ENCODE peak calls at places on chromosomes 3 and 15, in seven cellular contexts. M, Q, G, Y, O, D and P are unnamed samples.

GRCh38 chr3:72320911-72321385 is 527.3 kb downstream of the SHQ1 start:
- DNase-seq in M (no peak), Q (no peak), G (no peak), Y (no peak), O (no peak), D (no peak), P (no peak)

GRCh38 chr3:32836601-32837000 is 18.8 kb downstream of the TRIM71 start:
- DNase-seq in M (no peak), Q (no peak), G (no peak), Y (no peak), O (no peak), D (no peak), P (no peak)

GRCh38 chr3:13338996-13339395 is 81.1 kb downstream of the NUP210 start:
- DNase-seq in M (no peak), Q (no peak), G (no peak), Y (no peak), O (no peak), D (no peak), P (no peak)

GRCh38 chr3:117168896-117169295 is 459.3 kb downstream of the TUSC7 start:
- DNase-seq in M (no peak), Q (no peak), G (no peak), Y (no peak), O (no peak), D (no peak), P (no peak)

GRCh38 chr15:74252291-74253080 is 16.4 kb downstream of the CCDC33 start:
- DNase-seq in M (no peak), Q (no peak), G (no peak), Y (no peak), O (no peak), D (peak; percentile 47), P (no peak)

GRCh38 chr3:59451041-59451763 is 401.4 kb upstream of the CFAP20DC start:
- DNase-seq in M (peak; percentile 24), Q (peak; percentile 92), G (no peak), Y (no peak), O (no peak), D (no peak), P (no peak)

GRCh38 chr3:36695769-36696137 is 68.6 kb downstream of the DCLK3 start:
- DNase-seq in M (no peak), Q (no peak), G (no peak), Y (no peak), O (no peak), D (peak; percentile 30), P (no peak)

GRCh38 chr3:56800373-56801150 is 1.2 kb downstream of the ARHGEF3 start:
- DNase-seq in M (peak; percentile 59), Q (peak; percentile 80), G (no peak), Y (no peak), O (no peak), D (no peak), P (no peak)

GRCh38 chr3:89380006-89380405 is 272.6 kb downstream of the EPHA3 start:
- DNase-seq in M (no peak), Q (no peak), G (no peak), Y (no peak), O (no peak), D (peak; percentile 68), P (no peak)

GRCh38 chr3:122560680-122561079 is 3.4 kb downstream of the PARP9 start:
- DNase-seq in M (peak; percentile 42), Q (peak; percentile 83), G (no peak), Y (peak; percentile 73), O (peak; percentile 58), D (peak; percentile 76), P (no peak)

GRCh38 chr3:13027154-13027553 is 46.1 kb downstream of the IQSEC1 start:
- DNase-seq in M (no peak), Q (no peak), G (no peak), Y (no peak), O (no peak), D (no peak), P (no peak)

GRCh38 chr3:75737831-75738493 is 47.4 kb downstream of the ZNF717 start:
- DNase-seq in M (no peak), Q (no peak), G (no peak), Y (no peak), O (no peak), D (peak; percentile 18), P (no peak)
- H3K9me3 ChIP-seq in M (peaks cover 89% of the 10 kb centered on the region), Q (peaks cover 37% of the 10 kb centered on the region), G (peaks cover 74% of the 10 kb centered on the region), Y (peaks cover 6% of the 10 kb centered on the region), O (peaks cover 42% of the 10 kb centered on the region), D (no peaks in the 10 kb centered on the region), P (peaks cover 28% of the 10 kb centered on the region)

GRCh38 chr15:45333550-45333949 is 44.8 kb downstream of the GATM start:
- DNase-seq in M (no peak), Q (no peak), G (peak; percentile 70), Y (peak; percentile 64), O (no peak), D (peak; percentile 77), P (no peak)
- H3K9me3 ChIP-seq in M (no peaks in the 10 kb centered on the region), Q (no peaks in the 10 kb centered on the region), G (no peaks in the 10 kb centered on the region), Y (no peaks in the 10 kb centered on the region), O (no peaks in the 10 kb centered on the region), D (no peaks in the 10 kb centered on the region), P (no peaks in the 10 kb centered on the region)

DNA sequence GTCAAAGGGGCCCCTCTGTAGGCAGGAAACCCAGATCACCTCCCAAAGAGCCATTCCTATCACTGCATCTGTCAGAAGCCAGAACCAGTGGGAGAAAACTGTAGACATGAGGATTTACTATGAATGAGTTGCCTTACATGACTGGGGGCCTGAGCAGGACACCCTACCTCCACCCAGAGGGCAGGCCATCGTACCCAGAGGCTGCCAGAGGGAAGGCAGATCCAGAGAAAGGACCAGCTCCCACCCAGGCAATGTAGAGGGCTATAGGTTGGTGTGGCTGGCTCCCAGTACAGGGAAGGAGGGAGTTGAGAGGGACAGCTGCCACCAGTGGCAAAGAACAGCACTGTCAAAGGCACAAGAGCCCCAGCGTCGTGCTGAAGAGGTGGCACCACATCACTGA is 233.2 kb downstream of the OCA2 start:
- DNase-seq in M (no peak), Q (no peak), G (no peak), Y (no peak), O (no peak), D (no peak), P (no peak)
- H3K9me3 ChIP-seq in M (no peaks in the 10 kb centered on the region), Q (no peaks in the 10 kb centered on the region), G (no peaks in the 10 kb centered on the region), Y (no peaks in the 10 kb centered on the region), O (no peaks in the 10 kb centered on the region), D (no peaks in the 10 kb centered on the region), P (peaks cover 3% of the 10 kb centered on the region)

GRCh38 chr3:6147883-6148282 is 713.0 kb upstream of the GRM7 start:
- DNase-seq in M (no peak), Q (no peak), G (no peak), Y (no peak), O (no peak), D (no peak), P (no peak)
- H3K9me3 ChIP-seq in M (no peaks in the 10 kb centered on the region), Q (no peaks in the 10 kb centered on the region), G (no peaks in the 10 kb centered on the region), Y (no peaks in the 10 kb centered on the region), O (no peaks in the 10 kb centered on the region), D (no peaks in the 10 kb centered on the region), P (peaks cover 2% of the 10 kb centered on the region)

DNA sequence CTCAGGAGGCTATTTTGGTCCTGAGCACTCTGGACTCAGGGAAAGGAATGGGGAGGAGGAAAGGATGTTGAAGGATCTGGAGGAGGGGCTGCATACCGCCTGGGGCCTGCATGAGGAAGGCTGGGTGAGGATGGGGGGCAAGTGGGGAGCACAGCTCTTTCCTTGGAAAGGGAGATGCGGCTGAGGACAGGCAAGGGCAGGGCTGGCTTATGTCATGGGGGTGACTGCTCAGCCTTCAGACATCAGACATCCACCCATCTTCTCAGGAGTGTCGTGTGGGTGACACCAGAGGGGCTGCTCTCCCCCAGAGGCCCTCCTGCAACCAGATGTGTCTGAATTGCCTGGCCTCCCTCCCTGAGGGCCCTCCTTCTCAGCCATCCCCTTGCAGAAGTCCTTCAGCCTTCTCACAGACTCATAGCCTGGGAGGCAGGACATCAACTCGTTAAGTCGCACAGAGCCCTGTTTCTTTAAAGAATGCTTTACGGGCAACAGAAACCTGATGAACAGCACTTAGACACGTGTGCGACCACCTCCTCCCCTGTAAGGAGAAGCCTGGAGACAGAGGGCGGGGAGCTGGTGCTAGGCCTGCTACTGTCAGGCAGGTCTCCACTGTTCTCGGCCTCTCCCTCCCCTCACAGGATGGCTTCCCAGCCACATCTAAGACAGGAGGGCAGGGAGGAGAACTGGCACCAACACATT is 252.2 kb downstream of the OCA2 start:
- DNase-seq in M (no peak), Q (no peak), G (no peak), Y (no peak), O (no peak), D (no peak), P (no peak)
- H3K9me3 ChIP-seq in M (no peaks in the 10 kb centered on the region), Q (no peaks in the 10 kb centered on the region), G (no peaks in the 10 kb centered on the region), Y (no peaks in the 10 kb centered on the region), O (peaks cover 14% of the 10 kb centered on the region), D (no peaks in the 10 kb centered on the region), P (peaks cover 4% of the 10 kb centered on the region)

DNA sequence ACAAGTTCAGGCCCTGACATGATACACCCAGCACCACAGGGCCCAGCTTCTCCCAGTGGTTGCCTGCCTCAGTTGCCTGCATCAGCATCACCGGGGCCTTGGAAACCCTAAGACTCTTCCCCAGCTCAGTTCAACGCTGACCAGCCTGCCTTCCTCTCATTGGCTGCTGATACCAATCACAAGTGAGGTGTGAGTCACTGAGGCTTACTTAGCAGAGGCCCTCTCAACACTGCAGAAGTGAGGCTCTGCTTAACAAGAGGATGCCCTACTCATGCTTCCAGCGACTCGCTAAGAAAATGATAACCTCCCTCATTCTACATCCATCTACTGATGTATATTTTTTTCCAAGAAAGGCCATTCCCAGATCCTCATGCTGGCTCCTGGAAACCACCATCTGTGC is 151.9 kb downstream of the ADAMTS17 start:
- DNase-seq in M (no peak), Q (no peak), G (no peak), Y (peak; percentile 59), O (no peak), D (peak; percentile 14), P (no peak)
- H3K9me3 ChIP-seq in M (no peaks in the 10 kb centered on the region), Q (no peaks in the 10 kb centered on the region), G (no peaks in the 10 kb centered on the region), Y (no peaks in the 10 kb centered on the region), O (peaks cover 5% of the 10 kb centered on the region), D (no peaks in the 10 kb centered on the region), P (no peaks in the 10 kb centered on the region)

DNA sequence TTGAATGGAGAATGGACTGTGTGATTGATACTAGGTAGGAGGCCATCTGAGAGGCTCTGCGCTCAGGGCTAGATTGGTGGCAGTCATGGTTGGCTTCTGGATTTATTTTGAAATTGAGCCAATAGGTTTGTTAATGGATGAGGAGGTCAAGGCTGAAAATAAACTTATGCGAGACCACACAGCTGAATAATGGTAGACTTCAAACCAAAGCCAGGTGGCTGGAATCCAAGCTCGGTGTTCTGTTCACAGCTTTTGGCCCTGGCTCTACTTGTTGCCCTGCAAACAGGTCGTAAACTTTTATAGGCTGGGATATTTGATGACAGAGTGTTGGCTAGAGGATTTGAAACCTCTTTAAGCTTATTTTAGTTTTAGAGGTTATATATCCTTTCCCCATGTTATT is 160.4 kb downstream of the CHL1 start:
- DNase-seq in M (no peak), Q (no peak), G (peak; percentile 62), Y (peak; percentile 34), O (no peak), D (no peak), P (no peak)
- H3K9me3 ChIP-seq in M (no peaks in the 10 kb centered on the region), Q (no peaks in the 10 kb centered on the region), G (no peaks in the 10 kb centered on the region), Y (no peaks in the 10 kb centered on the region), O (no peaks in the 10 kb centered on the region), D (no peaks in the 10 kb centered on the region), P (peaks cover 10% of the 10 kb centered on the region)

GRCh38 chr15:25177955-25178801 is 223.4 kb downstream of the SNRPN start:
- DNase-seq in M (no peak), Q (no peak), G (peak; percentile 36), Y (peak; percentile 3), O (no peak), D (no peak), P (no peak)
- H3K9me3 ChIP-seq in M (peaks cover 46% of the 10 kb centered on the region), Q (no peaks in the 10 kb centered on the region), G (peaks cover 13% of the 10 kb centered on the region), Y (peaks cover 3% of the 10 kb centered on the region), O (no peaks in the 10 kb centered on the region), D (no peaks in the 10 kb centered on the region), P (peaks cover 19% of the 10 kb centered on the region)